ENCODE peak calls at places on chromosomes 13 and 19, in nine cellular contexts. E is right atrium auricular region; P is left lung; S is H9; J is adrenal gland; V is Peyer's patch; O is PC-3; K is CD8-positive, alpha-beta T cell; I is body of pancreas. W is an unnamed sample.

GRCh38 chr19:5826531-5827341 is 12.8 kb downstream of the FUT6 start:
- DNase-seq in E (peak), P (peak), S (peak), J (peak), V (peak), O (peak), K (no peak), I (peak), W (peak)

GRCh38 chr13:37263881-37264280 is 158.4 kb upstream of the CSNK1A1L start:
- DNase-seq in E (no peak), P (no peak), S (no peak), J (no peak), V (no peak), O (no peak), K (no peak), I (no peak), W (no peak)

GRCh38 chr19:50658438-50659317 is 9.4 kb downstream of the C19orf81 start:
- DNase-seq in E (no peak), P (peak), S (peak), J (peak), V (peak), O (peak), K (peak), I (peak), W (no peak)

GRCh38 chr19:45913874-45914830 is at the start of gene NANOS2:
- DNase-seq in E (no peak), P (no peak), S (peak), J (no peak), V (no peak), O (peak), K (no peak), I (no peak), W (no peak)

GRCh38 chr13:91740811-91741210 is 342.4 kb downstream of the GPC5 start:
- DNase-seq in E (no peak), P (no peak), S (no peak), J (no peak), V (no peak), O (no peak), K (no peak), I (no peak), W (no peak)

GRCh38 chr13:61286148-61286745 is 129.4 kb downstream of the PCDH20 start:
- DNase-seq in E (no peak), P (no peak), S (peak), J (no peak), V (no peak), O (peak), K (no peak), I (no peak), W (no peak)

GRCh38 chr13:44648392-44649117 is 72.4 kb upstream of the TSC22D1 start:
- DNase-seq in E (no peak), P (no peak), S (no peak), J (no peak), V (no peak), O (peak), K (no peak), I (no peak), W (no peak)

GRCh38 chr19:8517551-8518442 is 3.8 kb upstream of the ZNF414 start:
- DNase-seq in E (no peak), P (no peak), S (no peak), J (no peak), V (peak), O (no peak), K (peak), I (no peak), W (no peak)

GRCh38 chr19:33785795-33786194 is 10.9 kb upstream of the KCTD15 start:
- DNase-seq in E (no peak), P (no peak), S (no peak), J (no peak), V (no peak), O (peak), K (no peak), I (no peak), W (no peak)

GRCh38 chr13:45464687-45465453 is at the start of gene COG3:
- DNase-seq in E (peak), P (peak), S (peak), J (peak), V (peak), O (peak), K (peak), I (peak), W (peak)

GRCh38 chr13:36344886-36345437 is 1.2 kb downstream of the SPART start:
- DNase-seq in E (no peak), P (no peak), S (no peak), J (peak), V (no peak), O (no peak), K (no peak), I (no peak), W (no peak)

GRCh38 chr13:97194473-97194872 is 27.7 kb upstream of the MBNL2 start:
- DNase-seq in E (no peak), P (no peak), S (no peak), J (no peak), V (no peak), O (peak), K (no peak), I (no peak), W (no peak)

GRCh38 chr13:105990256-105990958 is 545.1 kb downstream of the EFNB2 start:
- DNase-seq in E (no peak), P (no peak), S (no peak), J (no peak), V (no peak), O (peak), K (no peak), I (no peak), W (no peak)

GRCh38 chr19:11046608-11047354 is 42.5 kb upstream of the LDLR start:
- DNase-seq in E (no peak), P (no peak), S (no peak), J (no peak), V (no peak), O (no peak), K (no peak), I (no peak), W (no peak)
- H3K27ac ChIP-seq in E (no peak), P (no peak), S (no peak), J (no peak), V (no peak), O (no peak), K (no peak), I (no peak), W (no peak)

GRCh38 chr19:3131168-3131567 is 4.7 kb upstream of the GNA15 start:
- DNase-seq in E (no peak), P (no peak), S (no peak), J (no peak), V (no peak), O (no peak), K (no peak), I (no peak), W (no peak)

GRCh38 chr19:3132971-3133792 is 2.7 kb upstream of the GNA15 start:
- DNase-seq in E (peak), P (peak), S (peak), J (no peak), V (peak), O (no peak), K (peak), I (no peak), W (no peak)

GRCh38 chr19:3125900-3126524 is 9.8 kb upstream of the GNA15 start:
- DNase-seq in E (no peak), P (peak), S (peak), J (peak), V (peak), O (peak), K (peak), I (peak), W (no peak)

GRCh38 chr19:3124630-3125029 is 11.2 kb upstream of the GNA15 start:
- DNase-seq in E (no peak), P (no peak), S (no peak), J (no peak), V (no peak), O (no peak), K (no peak), I (no peak), W (no peak)

DNA sequence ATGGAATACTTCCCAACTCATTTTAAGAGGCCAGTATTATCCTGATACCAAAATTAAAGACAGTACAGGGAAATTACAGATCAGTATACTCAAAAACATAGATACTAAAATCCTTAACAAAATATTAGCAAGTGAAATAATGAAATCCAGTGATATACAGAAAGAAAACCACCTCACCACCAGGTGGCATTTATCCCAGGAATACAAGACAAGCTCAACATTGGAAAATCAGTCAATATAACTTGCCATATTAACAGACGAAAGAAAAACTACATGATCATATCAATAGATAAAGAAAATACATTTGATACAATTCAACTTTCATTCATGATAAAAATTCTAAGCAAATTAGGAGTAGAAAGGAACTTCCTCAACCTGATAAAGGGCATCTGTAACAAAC is 6.7 kb upstream of the GNA15 start:
- DNase-seq in E (no peak), P (no peak), S (no peak), J (no peak), V (no peak), O (peak), K (no peak), I (no peak), W (no peak)
- TF ChIP-seq CTCF in E (peak), P (peak), S (peak), J (peak), V (peak), O (peak), K (peak), I (peak), W (no peak)

GRCh38 chr19:12965812-12966135 is 3.6 kb upstream of the DAND5 start:
- DNase-seq in E (no peak), P (no peak), S (no peak), J (no peak), V (no peak), O (no peak), K (no peak), I (no peak), W (no peak)
- H3K27ac ChIP-seq in E (peak), P (no peak), S (no peak), J (no peak), V (no peak), O (peak), K (no peak), I (peak), W (peak)

GRCh38 chr13:67048084-67048792 is 181.9 kb downstream of the PCDH9 start:
- DNase-seq in E (no peak), P (no peak), S (no peak), J (no peak), V (no peak), O (no peak), K (no peak), I (peak), W (no peak)
- TF ChIP-seq CTCF in E (no peak), P (no peak), S (no peak), J (no peak), V (no peak), O (no peak), K (no peak), I (no peak), W (no peak)

GRCh38 chr19:11195681-11196080 is 1.7 kb downstream of the KANK2 start:
- DNase-seq in E (no peak), P (no peak), S (no peak), J (no peak), V (no peak), O (no peak), K (no peak), I (no peak), W (no peak)
- H3K27ac ChIP-seq in E (peak), P (peak), S (no peak), J (peak), V (no peak), O (no peak), K (no peak), I (peak), W (peak)